ENCODE peak calls at places on chromosomes 7 and 10, in ten cellular contexts. O, A, I, B, Y, Z, U, Q, N and L are unnamed samples.

GRCh38 chr7:143322646-143323343 is 6.9 kb downstream of the CLCN1 start:
- DNase-seq in O (no peak), A (no peak), I (no peak), B (no peak), Y (no peak), Z (no peak), U (no peak), Q (no peak), N (peak), L (no peak)

GRCh38 chr7:143958781-143959180 is 4.1 kb downstream of the OR2F1 start:
- DNase-seq in O (no peak), A (no peak), I (peak), B (peak), Y (no peak), Z (no peak), U (no peak), Q (peak), N (no peak), L (no peak)

GRCh38 chr7:47901542-47901941 is 46.7 kb downstream of the PKD1L1 start:
- DNase-seq in O (no peak), A (no peak), I (peak), B (peak), Y (peak), Z (no peak), U (no peak), Q (no peak), N (peak), L (no peak)

GRCh38 chr7:120039138-120039537 is 233.8 kb upstream of the KCND2 start:
- DNase-seq in O (no peak), A (no peak), I (no peak), B (no peak), Y (no peak), Z (no peak), U (no peak), Q (no peak), N (no peak), L (no peak)

GRCh38 chr10:16950686-16951681 is 133.8 kb upstream of the RSU1 start:
- DNase-seq in O (no peak), A (no peak), I (peak), B (peak), Y (peak), Z (no peak), U (no peak), Q (peak), N (peak), L (no peak)

GRCh38 chr10:74337330-74338016 is 186.5 kb downstream of the ADK start:
- DNase-seq in O (no peak), A (no peak), I (no peak), B (no peak), Y (peak), Z (no peak), U (no peak), Q (no peak), N (peak), L (no peak)

GRCh38 chr7:114949227-114949626 is 27.3 kb downstream of the MDFIC start:
- DNase-seq in O (no peak), A (no peak), I (peak), B (no peak), Y (no peak), Z (no peak), U (no peak), Q (no peak), N (no peak), L (no peak)

GRCh38 chr10:72086466-72087391 is 1.6 kb downstream of the SPOCK2 start:
- DNase-seq in O (no peak), A (no peak), I (peak), B (no peak), Y (no peak), Z (peak), U (no peak), Q (peak), N (peak), L (peak)

GRCh38 chr7:97218767-97219166 is 101.3 kb downstream of the SDHAF3 start:
- DNase-seq in O (no peak), A (no peak), I (no peak), B (no peak), Y (no peak), Z (no peak), U (no peak), Q (no peak), N (peak), L (no peak)

GRCh38 chr7:16804674-16805439 is at the start of gene AGR2:
- DNase-seq in O (no peak), A (peak), I (no peak), B (peak), Y (peak), Z (no peak), U (no peak), Q (peak), N (no peak), L (no peak)

GRCh38 chr7:90824386-90825307 is 228.5 kb downstream of the CDK14 start:
- DNase-seq in O (no peak), A (no peak), I (peak), B (peak), Y (peak), Z (no peak), U (no peak), Q (no peak), N (peak), L (no peak)

GRCh38 chr7:158139499-158139898 is 448.1 kb downstream of the PTPRN2 start:
- DNase-seq in O (no peak), A (no peak), I (no peak), B (no peak), Y (no peak), Z (no peak), U (no peak), Q (no peak), N (no peak), L (no peak)